ENCODE peak calls at places on chromosomes 5 and 9, in seven cellular contexts. A is tibial artery, Q is astrocyte, D is body of pancreas, T is HepG2, O is A549, N is lower lobe of right lung. W is an unnamed sample. For H3K9me3, the result is how much of the 10 kb centered on the place peaks cover.

GRCh38 chr9:121286973-121287721 is 19.2 kb downstream of the GSN start:
- DNase-seq in T (peak), O (peak), A (peak), D (peak), Q (peak), N (peak), W (no peak)

GRCh38 chr5:149937610-149938009 is 7.0 kb downstream of the PDE6A start:
- DNase-seq in T (no peak), O (peak), D (no peak), N (no peak), A (no peak), Q (no peak), W (no peak)

GRCh38 chr9:105259731-105260612 is 15.5 kb downstream of the SLC44A1 start:
- DNase-seq in T (no peak), O (no peak), D (peak), A (no peak), Q (no peak), N (no peak), W (no peak)

GRCh38 chr5:78056901-78057514 is 237.5 kb downstream of the AP3B1 start:
- DNase-seq in T (no peak), N (no peak), Q (no peak), A (no peak), O (no peak), D (no peak), W (no peak)

GRCh38 chr9:125701351-125701750 is 5.7 kb downstream of the MAPKAP1 start:
- DNase-seq in T (no peak), Q (peak), A (no peak), D (no peak), O (no peak), N (no peak), W (no peak)

GRCh38 chr9:4298255-4299005 is 1.4 kb downstream of the GLIS3 start:
- DNase-seq in Q (no peak), O (peak), A (peak), N (peak), D (peak), T (no peak), W (no peak)

GRCh38 chr5:178496219-178496618 is 94.0 kb downstream of the COL23A1 start:
- DNase-seq in A (no peak), D (no peak), N (no peak), Q (no peak), T (no peak), O (no peak), W (no peak)

GRCh38 chr9:13141629-13142028 is 137.9 kb downstream of the MPDZ start:
- DNase-seq in O (no peak), D (no peak), N (no peak), T (no peak), Q (peak), A (no peak), W (no peak)

GRCh38 chr5:120550358-120550757 is 86.3 kb downstream of the PRR16 start:
- DNase-seq in O (no peak), T (no peak), N (no peak), Q (peak), A (no peak), D (no peak), W (no peak)

GRCh38 chr5:37774912-37775483 is 64.8 kb downstream of the GDNF start:
- DNase-seq in D (no peak), O (peak), T (peak), N (no peak), A (no peak), Q (no peak), W (no peak)

GRCh38 chr5:55151923-55152842 is 7.8 kb upstream of the GPX8 start:
- DNase-seq in Q (peak), N (no peak), D (no peak), O (no peak), A (no peak), T (no peak), W (no peak)

GRCh38 chr5:160242140-160242539 is 12.8 kb downstream of the FABP6 start:
- DNase-seq in O (no peak), N (no peak), A (no peak), D (no peak), T (no peak), Q (no peak), W (no peak)

GRCh38 chr5:93868851-93869250 is 127.5 kb upstream of the POU5F2 start:
- DNase-seq in Q (no peak), N (no peak), O (no peak), A (no peak), D (no peak), T (no peak), W (no peak)

GRCh38 chr9:94799578-94800264 is 73.2 kb downstream of the AOPEP start:
- DNase-seq in N (no peak), O (peak), D (no peak), T (no peak), Q (peak), A (no peak), W (no peak)

DNA sequence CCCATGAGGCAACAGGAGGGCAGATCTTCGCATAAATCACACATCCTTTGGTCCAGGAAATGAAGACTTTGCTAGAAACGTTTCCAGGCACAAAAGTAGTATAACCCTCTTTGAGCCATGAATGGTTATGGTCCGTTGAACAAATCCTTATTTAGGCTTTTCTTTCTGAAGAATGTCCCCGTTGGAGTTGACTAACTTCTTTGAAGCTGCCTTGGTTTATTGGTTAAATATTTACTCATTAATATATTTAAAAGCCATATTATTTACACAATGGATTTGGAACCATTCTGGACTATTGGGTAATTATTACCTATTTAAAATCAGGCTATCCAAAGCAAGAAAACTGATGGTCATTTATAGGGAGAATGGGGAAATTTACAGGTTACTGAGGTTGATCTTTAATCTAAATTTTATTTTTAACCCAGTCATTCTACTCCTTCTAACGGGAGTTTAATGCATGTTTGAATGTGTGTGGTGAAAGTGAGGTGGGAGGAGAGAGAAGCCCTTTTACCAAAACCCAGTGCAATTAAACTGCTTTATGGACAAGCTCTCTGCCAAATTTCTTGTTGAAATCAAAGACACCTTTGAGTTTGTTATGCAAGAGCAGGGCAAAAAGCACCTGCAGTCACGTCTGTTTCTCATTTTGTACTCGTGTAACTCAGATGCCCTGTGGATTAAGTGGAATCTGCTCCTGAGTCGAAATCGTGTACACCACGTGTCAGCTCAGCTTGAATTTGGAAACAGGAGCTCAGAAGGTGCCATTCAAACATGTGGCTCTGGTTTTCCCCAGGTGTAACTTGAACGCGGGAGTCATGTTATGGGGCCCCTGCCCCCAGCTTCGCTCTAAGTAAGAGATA is 347.4 kb upstream of the SLC30A5 start:
- DNase-seq in Q (no peak), N (no peak), D (peak), T (no peak), A (no peak), O (no peak), W (no peak)
- H3K27ac ChIP-seq in Q (no peak), N (no peak), D (peak), T (no peak), A (no peak), O (no peak), W (no peak)

DNA sequence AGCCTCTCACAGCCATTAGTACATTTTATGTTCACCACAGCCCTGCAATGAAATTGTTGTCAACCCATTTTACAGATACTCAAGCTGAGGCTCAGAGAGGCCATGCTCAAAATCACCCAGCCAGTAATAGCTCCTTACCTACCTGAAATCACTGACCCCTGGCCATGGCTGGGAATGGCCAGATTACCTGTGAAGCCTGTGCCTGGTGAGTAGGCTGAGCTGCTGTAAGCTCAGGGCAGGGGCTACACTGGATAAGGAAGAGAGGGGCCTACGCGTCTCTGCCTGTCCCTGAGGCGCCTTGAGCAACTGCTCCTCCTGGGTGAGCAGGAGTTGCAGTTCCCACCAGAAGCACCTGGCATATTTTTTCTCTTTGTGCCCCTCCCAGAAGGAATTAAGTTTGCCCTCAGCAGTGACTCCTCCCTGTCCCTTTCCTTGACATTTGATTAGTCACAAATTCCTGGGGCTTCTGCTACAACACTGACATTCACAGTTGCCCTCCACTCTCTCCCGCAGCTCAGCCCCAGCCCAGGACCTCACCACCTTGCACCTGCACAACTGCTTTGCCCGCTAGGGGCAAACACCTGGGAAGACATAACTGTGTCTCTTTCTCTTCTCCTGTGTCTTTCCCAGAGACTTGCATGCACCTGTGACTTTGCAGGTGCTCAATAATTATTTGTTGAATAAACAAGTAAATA is 5.7 kb downstream of the CLTB start:
- DNase-seq in D (no peak), N (no peak), T (no peak), Q (no peak), O (no peak), A (peak), W (no peak)
- TF ChIP-seq CTCF in D (no peak), N (no peak), T (no peak), Q (no peak), O (no peak), A (no peak), W (no peak)

GRCh38 chr5:81687292-81687691 is 63.6 kb downstream of the SSBP2 start:
- DNase-seq in Q (no peak), T (no peak), O (no peak), A (no peak), N (no peak), D (no peak), W (no peak)
- H3K9me3 ChIP-seq in Q (under half), T (under half), O (under half), A (under half), N (under half), D (under half), W (under half)

DNA sequence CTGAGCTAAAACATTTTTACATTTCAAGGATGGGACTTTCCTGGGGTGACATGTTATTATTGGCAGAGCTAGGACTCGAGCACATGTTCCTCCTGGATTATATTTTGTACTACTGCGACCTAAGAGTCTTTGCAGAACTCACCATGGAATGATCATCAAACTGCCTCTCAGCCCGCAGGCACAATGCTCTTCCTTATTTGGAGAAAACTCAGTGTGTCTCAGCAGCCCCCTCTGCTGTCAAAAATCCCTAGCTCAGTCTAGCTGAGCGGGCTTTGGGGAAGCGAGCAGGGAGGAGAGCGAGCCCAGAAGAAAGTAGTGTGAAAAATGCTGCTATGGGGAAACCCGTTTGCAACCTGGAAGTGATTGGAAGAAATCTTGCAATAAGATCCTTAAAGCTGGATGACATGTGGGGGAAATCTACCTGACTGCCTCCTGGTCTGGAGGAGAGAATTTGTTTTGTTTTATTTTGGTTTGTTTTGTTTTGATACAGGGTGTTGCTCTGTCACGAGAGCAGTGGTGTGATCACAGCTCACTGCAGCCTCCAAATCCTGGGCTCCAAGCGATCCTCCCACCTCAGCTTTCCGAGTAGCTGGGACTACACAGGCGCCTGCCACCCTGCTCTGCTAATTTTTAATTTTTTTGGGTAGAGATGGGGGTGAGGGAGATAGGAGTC is 89.9 kb upstream of the CLINT1 start:
- DNase-seq in O (peak), D (peak), Q (peak), N (peak), T (peak), A (peak), W (peak)
- H3K27ac ChIP-seq in O (peak), D (no peak), Q (no peak), N (no peak), T (no peak), A (peak), W (no peak)

DNA sequence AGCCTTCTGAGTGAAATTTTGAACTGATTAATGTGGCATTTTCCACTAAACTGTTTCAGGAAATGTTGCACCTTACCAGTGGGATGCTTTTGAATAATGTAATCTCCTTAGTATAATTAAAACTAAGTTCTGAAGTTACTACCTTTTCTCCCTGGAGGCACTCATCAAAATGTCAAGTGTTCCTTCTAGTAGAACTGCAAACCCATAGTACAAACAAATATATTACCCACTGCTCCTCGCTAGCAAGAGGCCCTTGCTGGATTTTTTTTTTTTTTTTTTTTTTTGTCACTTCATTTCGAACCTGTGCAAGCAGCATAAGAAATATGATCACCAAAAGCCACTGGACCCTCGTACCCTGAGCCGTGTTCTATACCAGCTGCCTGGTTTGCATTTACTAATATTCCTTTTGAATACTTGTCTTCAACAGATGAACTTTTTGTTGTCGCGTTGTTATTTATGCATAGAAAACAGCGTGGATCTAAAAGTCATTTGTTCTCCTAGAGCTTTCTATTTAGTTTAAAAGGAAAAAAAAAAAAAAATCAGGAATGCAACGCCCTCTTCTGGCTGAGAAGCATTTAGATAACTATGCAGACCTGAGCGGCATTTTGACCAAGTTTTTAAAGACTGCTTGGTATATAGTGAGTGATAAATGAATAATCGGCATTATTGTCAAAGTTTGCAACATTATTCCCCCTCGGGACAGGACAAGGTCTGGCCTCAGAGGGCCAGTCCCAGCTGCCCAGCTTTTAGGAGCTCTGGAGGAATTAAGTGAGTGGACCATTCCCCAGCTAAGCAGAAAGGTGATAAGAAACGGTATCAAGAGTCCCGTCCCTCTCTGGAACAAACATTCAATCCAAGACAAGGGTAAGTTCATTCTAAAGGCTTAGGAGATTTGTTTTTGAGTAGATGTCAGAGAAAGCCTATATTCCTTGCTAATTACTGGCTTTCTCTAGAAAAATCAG is 162.5 kb upstream of the KIF2A start:
- DNase-seq in A (no peak), D (no peak), T (peak), Q (peak), O (peak), N (no peak), W (no peak)
- TF ChIP-seq CTCF in A (peak), D (peak), T (peak), Q (peak), O (peak), N (peak), W (no peak)

GRCh38 chr5:52077941-52078825 is 694.9 kb downstream of the ISL1 start:
- DNase-seq in D (no peak), N (no peak), A (no peak), O (no peak), T (no peak), Q (no peak), W (no peak)

GRCh38 chr5:52069997-52070396 is 686.7 kb downstream of the ISL1 start:
- DNase-seq in A (no peak), O (no peak), Q (no peak), T (no peak), N (no peak), D (no peak), W (no peak)

GRCh38 chr5:52073993-52074689 is 690.9 kb downstream of the ISL1 start:
- DNase-seq in A (no peak), T (no peak), D (no peak), Q (no peak), N (no peak), O (no peak), W (no peak)
- H3K9me3 ChIP-seq in A (under half), T (under half), D (under half), Q (under half), N (under half), O (under half), W (under half)

DNA sequence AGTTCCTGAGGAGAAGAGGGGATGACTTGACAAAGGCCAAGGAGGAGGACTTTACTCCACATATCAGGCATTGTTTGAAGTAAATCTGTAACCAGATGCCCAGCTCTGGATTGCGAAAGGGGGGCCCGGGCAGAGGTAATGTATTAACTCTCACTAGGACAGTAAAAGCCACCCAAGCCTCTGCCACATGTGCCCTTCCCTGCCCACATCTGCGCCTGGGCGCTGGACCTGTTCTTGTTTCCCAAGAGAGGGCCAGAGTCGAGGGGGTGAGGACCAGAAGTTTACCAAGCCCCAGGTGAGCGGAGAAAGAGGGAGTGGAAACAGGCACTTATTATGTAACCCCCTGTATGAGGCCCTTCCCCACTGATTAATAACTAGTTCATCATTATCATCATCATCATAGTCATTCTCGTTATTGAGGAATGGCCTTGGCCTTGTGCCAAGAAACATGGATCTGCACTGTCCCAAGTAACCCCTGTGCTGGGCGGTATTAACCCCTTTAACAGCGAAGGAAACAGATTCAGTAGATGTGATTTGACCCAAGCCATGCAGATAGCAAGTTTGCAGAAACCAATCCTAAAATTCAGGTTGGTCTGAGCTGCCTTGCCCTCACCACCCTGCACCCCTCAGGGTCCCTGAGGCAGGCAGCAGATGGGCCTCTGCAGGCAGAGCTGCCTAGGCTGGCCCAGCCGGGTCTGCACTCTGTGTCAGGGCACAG is at the start of gene SLC23A1:
- DNase-seq in A (no peak), O (peak), N (no peak), T (peak), D (peak), Q (no peak), W (no peak)
- H3K27ac ChIP-seq in A (no peak), O (peak), N (no peak), T (peak), D (peak), Q (no peak), W (no peak)

DNA sequence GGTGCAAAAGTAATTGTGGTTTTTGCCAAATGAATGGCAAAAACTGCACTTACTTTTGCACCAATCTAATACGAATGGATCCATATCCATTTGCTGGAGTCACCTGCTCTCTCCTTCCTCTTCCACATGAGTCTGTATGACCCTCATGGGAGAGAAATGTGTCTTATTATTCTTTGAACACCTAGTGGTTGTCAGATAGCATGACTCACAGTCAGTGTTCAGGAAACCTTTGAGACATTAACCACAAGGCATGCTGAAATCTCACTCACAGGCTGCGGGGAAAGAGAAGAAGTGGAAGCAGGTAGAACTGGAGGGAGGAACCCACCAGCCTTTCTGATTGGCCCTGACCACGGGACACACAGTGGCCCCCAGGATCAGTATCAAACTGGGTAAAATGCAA is 222.8 kb upstream of the KLF4 start:
- DNase-seq in Q (peak), N (no peak), D (no peak), O (peak), A (no peak), T (no peak), W (no peak)
- TF ChIP-seq CTCF in Q (no peak), N (no peak), D (no peak), O (no peak), A (no peak), T (no peak), W (no peak)